ENCODE peak calls at places on chromosome 6, in seven cellular contexts. One of them, this sample, is unnamed.

GRCh38 chr6:140970485-140970884 is 1162.2 kb upstream of the GJE1 start:
- DNase-seq in tibial nerve: no peak
- DNase-seq in ovary: no peak
- DNase-seq in stomach: no peak
- DNase-seq in IMR-90: peak; percentile 8
- DNase-seq in lower leg skin: no peak
- DNase-seq in transverse colon: no peak
- DNase-seq in this sample: no peak

GRCh38 chr6:83257791-83258190 is 64.6 kb downstream of the RWDD2A start:
- DNase-seq in stomach: no peak
- DNase-seq in tibial nerve: no peak
- DNase-seq in transverse colon: no peak
- DNase-seq in ovary: no peak
- DNase-seq in IMR-90: no peak
- DNase-seq in lower leg skin: no peak
- DNase-seq in this sample: no peak

GRCh38 chr6:144148891-144149290 is 1.4 kb upstream of the STX11 start:
- DNase-seq in tibial nerve: no peak
- DNase-seq in transverse colon: no peak
- DNase-seq in ovary: no peak
- DNase-seq in lower leg skin: no peak
- DNase-seq in stomach: no peak
- DNase-seq in IMR-90: peak; percentile 26
- DNase-seq in this sample: no peak

GRCh38 chr6:158290040-158290439 is 22.2 kb upstream of the TULP4 start:
- DNase-seq in transverse colon: no peak
- DNase-seq in IMR-90: no peak
- DNase-seq in ovary: no peak
- DNase-seq in tibial nerve: no peak
- DNase-seq in stomach: no peak
- DNase-seq in lower leg skin: no peak
- DNase-seq in this sample: no peak

GRCh38 chr6:37460805-37461204 is 27.8 kb downstream of the CMTR1 start:
- DNase-seq in stomach: no peak
- DNase-seq in ovary: no peak
- DNase-seq in IMR-90: no peak
- DNase-seq in transverse colon: no peak
- DNase-seq in lower leg skin: peak; percentile 17
- DNase-seq in tibial nerve: no peak
- DNase-seq in this sample: no peak

GRCh38 chr6:132659082-132659481 is at the start of gene TAAR1:
- DNase-seq in stomach: no peak
- DNase-seq in tibial nerve: no peak
- DNase-seq in lower leg skin: no peak
- DNase-seq in ovary: no peak
- DNase-seq in IMR-90: no peak
- DNase-seq in transverse colon: no peak
- DNase-seq in this sample: no peak

GRCh38 chr6:1613631-1614447 is 4.1 kb downstream of the FOXC1 start:
- DNase-seq in tibial nerve: peak; percentile 11
- DNase-seq in lower leg skin: peak; percentile 81
- DNase-seq in ovary: no peak
- DNase-seq in IMR-90: peak; percentile 47
- DNase-seq in transverse colon: no peak
- DNase-seq in stomach: no peak
- DNase-seq in this sample: peak; percentile 59

GRCh38 chr6:11815231-11815630 is 36.6 kb upstream of the ADTRP start:
- DNase-seq in transverse colon: no peak
- DNase-seq in IMR-90: peak; percentile 87
- DNase-seq in ovary: no peak
- DNase-seq in tibial nerve: no peak
- DNase-seq in stomach: no peak
- DNase-seq in lower leg skin: no peak
- DNase-seq in this sample: no peak

GRCh38 chr6:29926081-29926794 is 16.1 kb upstream of the HLA-A start:
- DNase-seq in stomach: no peak
- DNase-seq in tibial nerve: no peak
- DNase-seq in ovary: peak; percentile 49
- DNase-seq in IMR-90: peak; percentile 32
- DNase-seq in lower leg skin: peak; percentile 83
- DNase-seq in transverse colon: peak; percentile 25
- DNase-seq in this sample: peak; percentile 66

GRCh38 chr6:31834704-31835375 is 7.3 kb downstream of the HSPA1B start:
- DNase-seq in transverse colon: peak; percentile 81
- DNase-seq in tibial nerve: peak; percentile 66
- DNase-seq in ovary: peak; percentile 83
- DNase-seq in stomach: peak; percentile 77
- DNase-seq in IMR-90: no peak
- DNase-seq in lower leg skin: peak; percentile 96
- DNase-seq in this sample: peak; percentile 89
- TF ChIP-seq POLR2A in transverse colon: peak; percentile 75
- TF ChIP-seq POLR2A in tibial nerve: no peak
- TF ChIP-seq POLR2A in ovary: peak; percentile 50
- TF ChIP-seq POLR2A in stomach: no peak
- TF ChIP-seq POLR2A in IMR-90: peak; percentile 99
- TF ChIP-seq POLR2A in lower leg skin: no peak
- TF ChIP-seq POLR2A in this sample: no peak

GRCh38 chr6:39228992-39229767 is at the start of gene KCNK5:
- DNase-seq in IMR-90: peak; percentile 2
- DNase-seq in ovary: peak; percentile 85
- DNase-seq in stomach: peak; percentile 89
- DNase-seq in lower leg skin: peak; percentile 87
- DNase-seq in tibial nerve: peak; percentile 70
- DNase-seq in transverse colon: peak; percentile 90
- DNase-seq in this sample: peak; percentile 75
- TF ChIP-seq POLR2A in IMR-90: no peak
- TF ChIP-seq POLR2A in ovary: no peak
- TF ChIP-seq POLR2A in stomach: no peak
- TF ChIP-seq POLR2A in lower leg skin: no peak
- TF ChIP-seq POLR2A in tibial nerve: peak; percentile 72
- TF ChIP-seq POLR2A in transverse colon: peak; percentile 85
- TF ChIP-seq POLR2A in this sample: no peak

DNA sequence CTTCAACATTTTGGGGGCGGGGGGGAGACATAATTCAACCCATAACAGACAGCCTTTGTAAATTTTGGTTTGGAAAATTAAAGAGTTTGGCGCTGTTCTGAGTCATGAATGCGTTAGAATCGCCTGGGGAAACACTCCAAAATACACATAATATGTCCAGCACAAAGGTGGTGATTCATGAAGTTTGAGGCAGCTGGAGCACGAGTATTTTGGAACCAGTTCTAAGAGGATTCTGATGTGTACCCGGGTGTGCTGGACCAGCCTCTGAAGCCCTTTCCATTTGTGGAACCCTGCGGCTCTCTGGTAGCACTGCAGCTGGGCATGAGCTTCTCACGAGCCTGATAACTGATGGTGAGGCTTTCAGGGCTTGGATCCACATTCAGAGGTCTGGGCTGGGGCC is 4.7 kb downstream of the GMPR start:
- DNase-seq in ovary: no peak
- DNase-seq in lower leg skin: no peak
- DNase-seq in stomach: peak; percentile 41
- DNase-seq in IMR-90: peak; percentile 87
- DNase-seq in transverse colon: no peak
- DNase-seq in tibial nerve: no peak
- DNase-seq in this sample: peak; percentile 58
- TF ChIP-seq POLR2A in ovary: no peak
- TF ChIP-seq POLR2A in lower leg skin: no peak
- TF ChIP-seq POLR2A in stomach: no peak
- TF ChIP-seq POLR2A in IMR-90: no peak
- TF ChIP-seq POLR2A in transverse colon: no peak
- TF ChIP-seq POLR2A in tibial nerve: no peak
- TF ChIP-seq POLR2A in this sample: no peak

GRCh38 chr6:99393698-99394531 is at the start of gene COQ3:
- DNase-seq in tibial nerve: peak; percentile 23
- DNase-seq in IMR-90: peak; percentile 71
- DNase-seq in stomach: peak; percentile 64
- DNase-seq in ovary: peak; percentile 73
- DNase-seq in transverse colon: peak; percentile 68
- DNase-seq in lower leg skin: peak; percentile 90
- DNase-seq in this sample: peak; percentile 87
- TF ChIP-seq POLR2A in tibial nerve: no peak
- TF ChIP-seq POLR2A in IMR-90: peak; percentile 77
- TF ChIP-seq POLR2A in stomach: no peak
- TF ChIP-seq POLR2A in ovary: no peak
- TF ChIP-seq POLR2A in transverse colon: peak; percentile 25
- TF ChIP-seq POLR2A in lower leg skin: no peak
- TF ChIP-seq POLR2A in this sample: peak; percentile 46

DNA sequence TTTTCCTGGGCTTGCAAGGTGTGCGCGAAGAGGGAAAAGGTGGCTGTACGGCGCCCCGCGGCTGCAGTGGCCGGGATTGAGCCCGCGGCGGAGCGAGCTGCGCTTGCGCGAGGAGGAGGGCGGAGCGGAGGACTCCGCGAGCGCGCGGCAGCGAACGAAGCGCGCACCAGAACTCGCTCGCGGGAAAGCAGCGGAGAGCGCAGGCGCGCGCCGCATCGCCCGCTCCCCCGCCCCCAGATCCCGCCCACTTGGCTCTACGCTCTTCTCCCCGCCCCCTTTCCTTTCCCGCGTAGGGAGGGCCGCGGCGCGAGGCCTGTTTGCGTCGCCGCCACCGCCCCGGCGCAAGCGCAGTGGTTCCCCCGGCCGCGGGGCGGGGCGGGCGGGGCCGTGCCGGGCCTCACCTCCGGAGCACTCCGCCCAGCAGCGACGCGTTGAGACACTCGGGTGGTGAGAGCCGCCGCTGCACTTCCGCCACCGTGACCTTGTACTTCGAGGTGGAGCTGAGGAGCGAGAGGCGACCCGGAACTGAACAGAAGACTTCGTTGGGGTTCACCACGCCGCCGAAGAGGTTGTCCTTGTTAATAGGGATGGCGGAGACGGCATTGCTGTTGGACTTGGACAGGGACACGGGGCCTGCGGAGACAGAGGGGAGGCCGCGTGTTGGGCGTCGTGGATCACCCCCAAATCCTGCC is 10.6 kb downstream of the TFAP2A start:
- DNase-seq in transverse colon: peak; percentile 90
- DNase-seq in ovary: peak; percentile 90
- DNase-seq in IMR-90: peak; percentile 90
- DNase-seq in tibial nerve: peak; percentile 61
- DNase-seq in stomach: peak; percentile 91
- DNase-seq in lower leg skin: peak; percentile 96
- DNase-seq in this sample: peak; percentile 84
- TF ChIP-seq POLR2A in transverse colon: no peak
- TF ChIP-seq POLR2A in ovary: no peak
- TF ChIP-seq POLR2A in IMR-90: peak; percentile 30
- TF ChIP-seq POLR2A in tibial nerve: peak; percentile 57
- TF ChIP-seq POLR2A in stomach: no peak
- TF ChIP-seq POLR2A in lower leg skin: no peak
- TF ChIP-seq POLR2A in this sample: no peak

GRCh38 chr6:106629859-106630163 is 433 bp downstream of the QRSL1 start:
- DNase-seq in lower leg skin: no peak
- DNase-seq in tibial nerve: no peak
- DNase-seq in stomach: no peak
- DNase-seq in transverse colon: no peak
- DNase-seq in IMR-90: no peak
- DNase-seq in ovary: no peak
- DNase-seq in this sample: no peak

GRCh38 chr6:106631356-106631755 is 2.0 kb downstream of the QRSL1 start:
- DNase-seq in transverse colon: no peak
- DNase-seq in lower leg skin: no peak
- DNase-seq in ovary: no peak
- DNase-seq in IMR-90: peak; percentile 13
- DNase-seq in stomach: no peak
- DNase-seq in tibial nerve: no peak
- DNase-seq in this sample: no peak

GRCh38 chr6:106628658-106629102 is 618 bp downstream of the RTN4IP1 start:
- DNase-seq in transverse colon: no peak
- DNase-seq in ovary: no peak
- DNase-seq in lower leg skin: no peak
- DNase-seq in tibial nerve: no peak
- DNase-seq in IMR-90: peak; percentile 16
- DNase-seq in stomach: no peak
- DNase-seq in this sample: no peak

GRCh38 chr6:106630366-106630765 is 988 bp downstream of the QRSL1 start:
- DNase-seq in IMR-90: no peak
- DNase-seq in transverse colon: no peak
- DNase-seq in stomach: no peak
- DNase-seq in ovary: no peak
- DNase-seq in lower leg skin: no peak
- DNase-seq in tibial nerve: no peak
- DNase-seq in this sample: no peak

GRCh38 chr6:106629103-106629858 is at the start of the genes QRSL1 and RTN4IP1:
- DNase-seq in ovary: peak; percentile 85
- DNase-seq in IMR-90: peak; percentile 92
- DNase-seq in tibial nerve: peak; percentile 74
- DNase-seq in lower leg skin: peak; percentile 96
- DNase-seq in transverse colon: peak; percentile 89
- DNase-seq in stomach: peak; percentile 88
- DNase-seq in this sample: peak; percentile 85
- TF ChIP-seq POLR2A in ovary: peak; percentile 27
- TF ChIP-seq POLR2A in IMR-90: peak; percentile 63
- TF ChIP-seq POLR2A in tibial nerve: peak; percentile 46
- TF ChIP-seq POLR2A in lower leg skin: no peak
- TF ChIP-seq POLR2A in transverse colon: peak; percentile 70
- TF ChIP-seq POLR2A in stomach: no peak
- TF ChIP-seq POLR2A in this sample: no peak

GRCh38 chr6:21907291-21907690 is 313.7 kb downstream of the SOX4 start:
- DNase-seq in ovary: no peak
- DNase-seq in stomach: no peak
- DNase-seq in transverse colon: no peak
- DNase-seq in IMR-90: no peak
- DNase-seq in lower leg skin: no peak
- DNase-seq in tibial nerve: no peak
- DNase-seq in this sample: no peak

GRCh38 chr6:21905531-21905930 is 312.0 kb downstream of the SOX4 start:
- DNase-seq in IMR-90: no peak
- DNase-seq in stomach: no peak
- DNase-seq in ovary: no peak
- DNase-seq in transverse colon: no peak
- DNase-seq in lower leg skin: no peak
- DNase-seq in tibial nerve: no peak
- DNase-seq in this sample: no peak

GRCh38 chr6:21908117-21908848 is 314.7 kb downstream of the SOX4 start:
- DNase-seq in IMR-90: no peak
- DNase-seq in transverse colon: no peak
- DNase-seq in stomach: no peak
- DNase-seq in ovary: no peak
- DNase-seq in lower leg skin: no peak
- DNase-seq in tibial nerve: no peak
- DNase-seq in this sample: no peak

GRCh38 chr6:21909321-21909720 is 315.8 kb downstream of the SOX4 start:
- DNase-seq in ovary: no peak
- DNase-seq in lower leg skin: no peak
- DNase-seq in stomach: no peak
- DNase-seq in tibial nerve: no peak
- DNase-seq in IMR-90: no peak
- DNase-seq in transverse colon: no peak
- DNase-seq in this sample: no peak

GRCh38 chr6:21906826-21907225 is 313.3 kb downstream of the SOX4 start:
- DNase-seq in transverse colon: no peak
- DNase-seq in ovary: no peak
- DNase-seq in stomach: no peak
- DNase-seq in tibial nerve: no peak
- DNase-seq in IMR-90: no peak
- DNase-seq in lower leg skin: no peak
- DNase-seq in this sample: no peak
- TF ChIP-seq POLR2A in transverse colon: no peak
- TF ChIP-seq POLR2A in ovary: no peak
- TF ChIP-seq POLR2A in stomach: no peak
- TF ChIP-seq POLR2A in tibial nerve: no peak
- TF ChIP-seq POLR2A in IMR-90: no peak
- TF ChIP-seq POLR2A in lower leg skin: no peak
- TF ChIP-seq POLR2A in this sample: no peak

This sample was measured in heart left ventricle.